ENCODE peak calls at places on chromosomes 13 and 19, in seven cellular contexts. Z is tibial artery, T is M059J, P is renal cortical epithelial cell, S is dorsolateral prefrontal cortex, M is dermis blood vessel endothelial cell, J is activated T-cell treated with anti-CD3 and anti-CD28 coated beads for 1 hour. U is an unnamed sample.

GRCh38 chr19:4066682-4067395 is at the start of gene ZBTB7A:
- DNase-seq in T (peak; percentile 77), Z (peak; percentile 92), J (peak; percentile 70), M (peak; percentile 80), P (no peak), S (peak; percentile 68), U (peak; percentile 77)

GRCh38 chr13:24802074-24802473 is 38.1 kb downstream of the RNF17 start:
- DNase-seq in S (no peak), P (peak; percentile 49), Z (no peak), M (no peak), T (peak; percentile 43), J (no peak), U (no peak)

GRCh38 chr13:110240943-110241342 is 66.0 kb downstream of the COL4A1 start:
- DNase-seq in M (no peak), J (no peak), Z (no peak), S (no peak), T (no peak), P (no peak), U (no peak)

GRCh38 chr13:52723181-52723580 is 16.4 kb downstream of the CNMD start:
- DNase-seq in S (no peak), T (no peak), M (no peak), J (no peak), P (no peak), Z (no peak), U (no peak)

GRCh38 chr13:49784886-49785570 is 7.5 kb downstream of the KPNA3 start:
- DNase-seq in J (no peak), Z (no peak), M (no peak), P (no peak), S (no peak), T (no peak), U (no peak)

GRCh38 chr19:17865364-17866311 is 5.9 kb downstream of the RPL18A start:
- DNase-seq in Z (no peak), J (no peak), S (no peak), P (peak; percentile 19), M (no peak), T (no peak), U (no peak)

GRCh38 chr13:41458187-41458938 is 1.0 kb downstream of the RGCC start:
- DNase-seq in J (peak; percentile 35), S (no peak), Z (no peak), P (no peak), T (peak; percentile 20), M (peak; percentile 42), U (peak; percentile 53)

GRCh38 chr19:56707821-56708220 is 36.3 kb upstream of the ZNF835 start:
- DNase-seq in S (peak; percentile 70), P (no peak), T (no peak), J (no peak), M (no peak), Z (no peak), U (no peak)

GRCh38 chr13:105665284-105665683 is 870.2 kb downstream of the EFNB2 start:
- DNase-seq in M (no peak), T (peak; percentile 82), S (no peak), J (no peak), P (peak; percentile 93), Z (no peak), U (no peak)

GRCh38 chr19:47267350-47267759 is 7.3 kb upstream of the INAFM1 start:
- DNase-seq in T (no peak), P (no peak), M (no peak), Z (no peak), S (peak; percentile 72), J (no peak), U (no peak)

GRCh38 chr13:105311094-105311493 is 1224.4 kb downstream of the EFNB2 start:
- DNase-seq in Z (no peak), P (no peak), S (no peak), M (no peak), J (no peak), T (no peak), U (no peak)

GRCh38 chr13:31755803-31756212 is 16.5 kb downstream of the RXFP2 start:
- DNase-seq in Z (no peak), S (no peak), T (peak; percentile 96), P (no peak), J (no peak), M (no peak), U (no peak)

GRCh38 chr13:50213526-50213925 is 198.3 kb downstream of the KCNRG start:
- DNase-seq in S (no peak), Z (no peak), M (no peak), T (no peak), J (no peak), P (peak; percentile 23), U (no peak)

GRCh38 chr19:44748426-44749254 is at the start of gene BCL3:
- DNase-seq in T (no peak), M (peak; percentile 59), J (peak; percentile 56), P (no peak), S (no peak), Z (peak; percentile 85), U (peak; percentile 56)

GRCh38 chr13:41458939-41459753 is 1.8 kb downstream of the RGCC start:
- DNase-seq in T (peak; percentile 35), P (peak; percentile 41), J (peak; percentile 56), M (peak; percentile 81), Z (peak; percentile 73), S (peak; percentile 60), U (peak; percentile 61)

GRCh38 chr19:15248648-15249559 is 16.7 kb upstream of the EPHX3 start:
- DNase-seq in T (peak; percentile 93), M (peak; percentile 87), Z (peak; percentile 96), P (peak; percentile 80), J (no peak), S (no peak), U (no peak)

GRCh38 chr13:98825659-98826058 is 73.2 kb upstream of the SLC15A1 start:
- DNase-seq in J (no peak), Z (no peak), M (peak; percentile 21), P (no peak), T (no peak), S (no peak), U (no peak)

GRCh38 chr19:10975374-10976036 is 14.7 kb downstream of the SMARCA4 start:
- DNase-seq in S (no peak), M (peak; percentile 53), T (no peak), P (peak; percentile 43), Z (peak; percentile 78), J (no peak), U (no peak)

GRCh38 chr19:37855098-37855497 is 51.3 kb downstream of the WDR87 start:
- DNase-seq in S (peak; percentile 27), Z (no peak), J (peak; percentile 2), M (peak; percentile 65), P (no peak), T (no peak), U (no peak)

GRCh38 chr19:16268676-16269319 is 55.8 kb upstream of the KLF2 start:
- DNase-seq in T (no peak), M (no peak), Z (no peak), J (peak; percentile 23), S (no peak), P (no peak), U (peak; percentile 57)

GRCh38 chr13:48858523-48858922 is 117.2 kb upstream of the FNDC3A start:
- DNase-seq in Z (no peak), S (no peak), M (no peak), T (peak; percentile 12), P (no peak), J (no peak), U (no peak)

GRCh38 chr19:44455100-44455499 is 6.8 kb upstream of the ZNF229 start:
- DNase-seq in T (no peak), M (no peak), Z (no peak), P (no peak), J (no peak), S (no peak), U (no peak)

GRCh38 chr19:34181111-34181864 is 9.0 kb downstream of the LSM14A start:
- DNase-seq in S (no peak), Z (no peak), J (no peak), T (peak; percentile 30), M (no peak), P (no peak), U (no peak)

GRCh38 chr19:15894359-15894758 is 3.5 kb downstream of the CYP4F2 start:
- DNase-seq in J (no peak), S (no peak), Z (no peak), T (no peak), P (no peak), M (no peak), U (no peak)

GRCh38 chr13:98801626-98802418 is 49.4 kb upstream of the SLC15A1 start:
- DNase-seq in Z (no peak), M (no peak), T (no peak), J (no peak), P (no peak), S (no peak), U (no peak)